ENCODE peak calls at places on chromosomes 3 and 15, in nine cellular contexts. K is AG04450, Y is aorta, L is right cardiac atrium, M is suprapubic skin, D is heart left ventricle, H is mammary epithelial cell, N is spleen, Q is A549. W is an unnamed sample.

GRCh38 chr15:60791216-60791615 is 312.3 kb upstream of the ICE2 start:
- DNase-seq in K (no peak), M (no peak), Y (no peak), D (no peak), N (no peak), L (no peak), Q (no peak), H (no peak), W (no peak)

GRCh38 chr15:99944131-99944530 is 210.9 kb upstream of the LYSMD4 start:
- DNase-seq in M (no peak), Y (no peak), Q (no peak), L (no peak), N (no peak), D (no peak), H (no peak), K (no peak), W (no peak)

GRCh38 chr3:171297228-171297627 is 163.0 kb downstream of the TNIK start:
- DNase-seq in H (no peak), M (no peak), L (no peak), Q (no peak), N (no peak), Y (no peak), D (no peak), K (no peak), W (no peak)

GRCh38 chr15:100788731-100789105 is 90.9 kb upstream of the ALDH1A3 start:
- DNase-seq in N (peak; percentile 23), D (no peak), Y (no peak), M (no peak), H (no peak), K (no peak), Q (no peak), L (no peak), W (no peak)

GRCh38 chr3:11570251-11570650 is 73.5 kb downstream of the VGLL4 start:
- DNase-seq in M (peak; percentile 82), K (no peak), N (no peak), L (no peak), D (no peak), Y (no peak), Q (no peak), H (no peak), W (no peak)

GRCh38 chr3:12946661-12947316 is 105.4 kb upstream of the RPL32 start:
- DNase-seq in M (no peak), D (no peak), H (peak; percentile 54), Q (no peak), Y (no peak), K (no peak), L (no peak), N (no peak), W (no peak)

GRCh38 chr3:24952388-24952787 is 457.7 kb upstream of the THRB start:
- DNase-seq in Q (no peak), N (no peak), Y (no peak), H (no peak), M (no peak), D (no peak), K (no peak), L (no peak), W (no peak)

GRCh38 chr15:69234676-69235075 is 64.0 kb upstream of the PAQR5 start:
- DNase-seq in H (no peak), M (no peak), Q (no peak), L (no peak), K (no peak), Y (no peak), N (no peak), D (no peak), W (no peak)

GRCh38 chr3:119580148-119580760 is 962 bp downstream of the ADPRH start:
- DNase-seq in H (no peak), N (peak; percentile 87), D (peak; percentile 48), M (no peak), Y (peak; percentile 67), L (peak; percentile 34), Q (peak; percentile 15), K (no peak), W (no peak)

DNA sequence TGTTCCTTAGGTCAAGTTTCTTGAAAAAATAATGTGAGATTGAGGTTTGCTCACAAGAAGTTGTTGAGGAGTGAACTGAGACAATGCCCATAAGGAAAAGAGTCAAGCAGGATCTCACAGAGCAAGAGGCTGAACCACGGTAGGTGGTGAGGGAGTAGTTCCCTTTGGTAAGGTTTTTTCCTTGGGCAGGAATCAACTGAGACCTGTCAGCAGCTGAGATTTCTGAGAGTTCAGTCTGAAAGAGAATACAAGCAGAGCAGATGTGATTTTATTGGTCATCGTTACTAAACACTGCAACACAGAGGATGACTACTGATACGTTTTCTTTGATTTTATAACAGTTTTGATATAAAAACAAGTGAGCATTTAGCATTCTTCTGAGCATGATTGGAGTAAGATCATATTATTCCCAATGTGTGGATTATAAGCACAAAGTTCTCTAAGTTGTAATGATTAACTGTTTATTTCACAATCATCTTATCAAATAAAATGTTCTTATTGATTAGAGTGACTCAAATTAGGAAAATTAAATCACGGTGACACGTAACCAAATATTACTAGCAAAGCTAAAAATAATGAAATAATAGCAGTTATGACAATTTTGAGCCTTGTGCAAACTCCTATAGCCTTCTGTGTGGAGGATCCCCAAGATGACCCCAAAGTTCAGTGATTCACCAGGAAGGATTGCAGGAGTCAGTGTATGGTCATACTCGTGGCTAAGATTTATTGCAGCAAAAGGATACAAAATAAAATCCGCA is 346.2 kb upstream of the ZNF717 start:
- DNase-seq in H (peak; percentile 1), M (no peak), K (no peak), Y (no peak), D (no peak), Q (no peak), N (no peak), L (no peak), W (no peak)
- H3K4me3 ChIP-seq in H (no peak overlapping the region), M (no peak overlapping the region), K (no peak overlapping the region), Y (no peak overlapping the region), D (no peak overlapping the region), Q (no peak overlapping the region), N (no peak overlapping the region), L (no peak overlapping the region), W (no peak overlapping the region)

GRCh38 chr15:90994059-90994416 is 297 bp downstream of the PRC1 start:
- DNase-seq in M (no peak), Q (no peak), H (peak; percentile 9), N (no peak), K (no peak), Y (no peak), L (no peak), D (peak; percentile 25), W (no peak)
- H3K27ac ChIP-seq in M (peak overlapping the region; percentile 82), Q (peak overlapping the region; percentile 94), H (peak overlapping the region; percentile 94), N (peak overlapping the region; percentile 87), K (peak overlapping the region; percentile 57), Y (peak overlapping the region; percentile 36), L (peak overlapping the region; percentile 24), D (peak overlapping the region; percentile 62), W (peak overlapping the region; percentile 86)

GRCh38 chr3:71245971-71246860 is 337.3 kb downstream of the FOXP1 start:
- DNase-seq in M (no peak), K (no peak), H (no peak), N (no peak), Q (no peak), L (no peak), D (no peak), Y (no peak), W (no peak)

GRCh38 chr3:71241981-71242552 is 341.5 kb downstream of the FOXP1 start:
- DNase-seq in H (peak; percentile 23), M (no peak), L (no peak), K (no peak), Q (no peak), D (no peak), Y (no peak), N (no peak), W (no peak)

GRCh38 chr3:71245052-71245488 is 338.5 kb downstream of the FOXP1 start:
- DNase-seq in K (peak; percentile 74), M (no peak), L (no peak), H (no peak), Q (no peak), Y (peak; percentile 65), N (no peak), D (no peak), W (no peak)

GRCh38 chr3:71243230-71243629 is 340.3 kb downstream of the FOXP1 start:
- DNase-seq in Q (no peak), N (no peak), L (no peak), M (no peak), K (no peak), Y (no peak), H (no peak), D (no peak), W (no peak)

GRCh38 chr3:71244153-71245051 is 339.1 kb downstream of the FOXP1 start:
- DNase-seq in Q (no peak), H (no peak), D (peak; percentile 28), Y (peak; percentile 71), M (no peak), K (no peak), L (no peak), N (no peak), W (no peak)
- H3K4me3 ChIP-seq in Q (peak overlapping the region; percentile 35), H (no peak overlapping the region), D (peak overlapping the region; percentile 47), Y (peak overlapping the region; percentile 96), M (no peak overlapping the region), K (peak overlapping the region; percentile 48), L (peak overlapping the region; percentile 47), N (no peak overlapping the region), W (no peak overlapping the region)

GRCh38 chr3:27380433-27381357 is 11.5 kb upstream of the NEK10 start:
- DNase-seq in N (no peak), K (no peak), L (no peak), Q (no peak), H (no peak), M (no peak), Y (no peak), D (no peak), W (no peak)
- H3K27ac ChIP-seq in N (no peak overlapping the region), K (no peak overlapping the region), L (no peak overlapping the region), Q (no peak overlapping the region), H (no peak overlapping the region), M (no peak overlapping the region), Y (no peak overlapping the region), D (no peak overlapping the region), W (no peak overlapping the region)

DNA sequence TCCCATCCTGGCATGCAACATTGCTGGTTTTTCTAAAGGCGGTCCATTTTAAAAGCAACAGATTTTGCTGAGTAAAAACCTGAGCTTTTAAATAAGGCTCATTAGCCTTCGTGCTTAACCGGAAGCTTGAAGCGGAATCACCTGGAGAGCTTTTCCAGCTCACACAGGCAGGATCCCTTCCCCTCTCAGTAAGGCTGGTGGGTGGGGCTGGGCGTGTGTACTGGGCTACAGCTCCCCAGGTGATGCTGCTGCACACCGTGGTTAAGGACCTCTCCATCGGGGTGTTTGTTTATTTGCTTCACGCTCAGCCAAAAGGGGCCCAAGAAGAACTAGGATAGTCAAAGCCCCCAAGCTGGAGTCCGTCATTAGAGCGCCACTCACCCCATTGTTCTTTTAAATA is 17.2 kb upstream of the MEX3B start:
- DNase-seq in Y (no peak), D (no peak), H (no peak), M (no peak), N (no peak), Q (no peak), K (no peak), L (no peak), W (no peak)
- H3K4me3 ChIP-seq in Y (no peak overlapping the region), D (no peak overlapping the region), H (no peak overlapping the region), M (no peak overlapping the region), N (no peak overlapping the region), Q (no peak overlapping the region), K (no peak overlapping the region), L (no peak overlapping the region), W (no peak overlapping the region)

W was measured in naive thymus-derived CD4-positive, alpha-beta T cell.